ENCODE peak calls at places on chromosomes 3 and 15, in four cellular contexts. P, E, H and K are unnamed samples.

GRCh38 chr15:78726870-78727551 is 84.3 kb downstream of the ADAMTS7 start:
- DNase-seq in P (no peak), E (peak), H (peak), K (peak)

GRCh38 chr3:160450846-160451245 is 1.3 kb upstream of the TRIM59 start:
- DNase-seq in P (peak), E (peak), H (no peak), K (no peak)

GRCh38 chr3:56923546-56924224 is 121.9 kb upstream of the ARHGEF3 start:
- DNase-seq in P (peak), E (peak), H (no peak), K (no peak)

GRCh38 chr3:170180107-170180951 is 1.2 kb downstream of the PHC3 start:
- DNase-seq in P (peak), E (peak), H (no peak), K (no peak)

GRCh38 chr3:187919018-187919417 is 173.8 kb upstream of the BCL6 start:
- DNase-seq in P (no peak), E (no peak), H (no peak), K (no peak)

GRCh38 chr15:97684249-97684648 is 276.3 kb upstream of the ARRDC4 start:
- DNase-seq in P (no peak), E (no peak), H (no peak), K (no peak)

GRCh38 chr3:29100292-29100691 is 180.6 kb upstream of the RBMS3 start:
- DNase-seq in P (peak), E (no peak), H (no peak), K (no peak)

GRCh38 chr15:76991741-76992645 is 2.9 kb upstream of the PSTPIP1 start:
- DNase-seq in P (no peak), E (no peak), H (no peak), K (peak)

GRCh38 chr15:89912145-89912673 is 543 bp downstream of the ARPIN start:
- DNase-seq in P (no peak), E (peak), H (peak), K (peak)

GRCh38 chr15:72509484-72509883 is 35.4 kb downstream of the ARIH1 start:
- DNase-seq in P (no peak), E (no peak), H (no peak), K (no peak)
- H3K4ac ChIP-seq in P (no peak), E (no peak), H (no peak), K (no peak)

GRCh38 chr3:102791641-102792589 is 357.1 kb downstream of the ZPLD1 start:
- DNase-seq in P (no peak), E (no peak), H (no peak), K (no peak)

GRCh38 chr3:102796856-102797255 is 362.0 kb downstream of the ZPLD1 start:
- DNase-seq in P (no peak), E (no peak), H (no peak), K (no peak)
- H4K5ac ChIP-seq in P (no peak), E (no peak), H (no peak), K (no peak)

GRCh38 chr3:141083831-141084624 is 32.9 kb downstream of the SPSB4 start:
- DNase-seq in P (no peak), E (no peak), H (no peak), K (no peak)

GRCh38 chr3:141083226-141083625 is 32.1 kb downstream of the SPSB4 start:
- DNase-seq in P (no peak), E (no peak), H (no peak), K (no peak)

GRCh38 chr3:141085331-141086047 is 34.3 kb downstream of the SPSB4 start:
- DNase-seq in P (no peak), E (no peak), H (no peak), K (no peak)

GRCh38 chr3:141087071-141087824 is 36.1 kb downstream of the SPSB4 start:
- DNase-seq in P (no peak), E (no peak), H (no peak), K (no peak)

DNA sequence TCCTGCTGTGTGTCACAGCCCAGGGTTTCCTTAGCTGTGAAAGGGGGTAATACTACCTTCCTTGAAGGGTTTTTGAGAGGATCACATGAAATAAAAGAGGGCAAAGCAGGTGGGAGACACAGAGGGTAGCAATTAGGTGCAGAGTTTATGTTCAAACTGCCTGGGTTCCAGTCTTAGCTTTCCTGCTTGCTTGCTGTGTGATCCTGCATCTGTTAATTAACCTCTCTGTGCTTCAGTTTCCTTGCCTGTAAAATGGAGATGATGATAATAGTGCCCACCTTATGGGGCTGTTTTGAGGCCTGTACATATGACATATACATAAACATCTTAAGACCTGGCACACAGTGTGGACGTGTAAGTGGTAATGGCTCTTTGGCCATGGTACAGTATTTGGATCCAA is 35.0 kb downstream of the SPSB4 start:
- DNase-seq in P (no peak), E (no peak), H (no peak), K (no peak)
- H3K4ac ChIP-seq in P (no peak), E (no peak), H (no peak), K (no peak)

DNA sequence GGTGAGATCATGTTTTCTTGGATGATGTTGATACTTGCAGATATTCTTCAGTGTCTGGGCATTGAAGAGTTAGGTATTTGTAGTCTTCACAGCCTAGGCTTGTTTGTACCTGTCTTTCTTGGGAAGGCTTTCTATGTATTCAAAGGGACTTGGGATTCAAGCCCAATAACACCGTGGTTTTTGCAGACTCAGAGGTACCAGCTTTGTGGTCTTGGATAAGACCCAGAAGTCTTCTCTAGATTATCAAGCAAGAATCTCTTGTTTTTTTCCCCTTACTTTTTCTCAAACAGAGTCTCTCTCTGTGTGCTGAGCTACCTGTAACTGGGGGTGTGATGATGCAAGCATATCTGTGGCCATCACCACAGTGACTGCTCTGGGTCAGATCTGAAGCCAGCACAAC is 42.7 kb upstream of the CCK start:
- DNase-seq in P (no peak), E (no peak), H (no peak), K (no peak)
- H4K5ac ChIP-seq in P (no peak), E (no peak), H (no peak), K (no peak)

DNA sequence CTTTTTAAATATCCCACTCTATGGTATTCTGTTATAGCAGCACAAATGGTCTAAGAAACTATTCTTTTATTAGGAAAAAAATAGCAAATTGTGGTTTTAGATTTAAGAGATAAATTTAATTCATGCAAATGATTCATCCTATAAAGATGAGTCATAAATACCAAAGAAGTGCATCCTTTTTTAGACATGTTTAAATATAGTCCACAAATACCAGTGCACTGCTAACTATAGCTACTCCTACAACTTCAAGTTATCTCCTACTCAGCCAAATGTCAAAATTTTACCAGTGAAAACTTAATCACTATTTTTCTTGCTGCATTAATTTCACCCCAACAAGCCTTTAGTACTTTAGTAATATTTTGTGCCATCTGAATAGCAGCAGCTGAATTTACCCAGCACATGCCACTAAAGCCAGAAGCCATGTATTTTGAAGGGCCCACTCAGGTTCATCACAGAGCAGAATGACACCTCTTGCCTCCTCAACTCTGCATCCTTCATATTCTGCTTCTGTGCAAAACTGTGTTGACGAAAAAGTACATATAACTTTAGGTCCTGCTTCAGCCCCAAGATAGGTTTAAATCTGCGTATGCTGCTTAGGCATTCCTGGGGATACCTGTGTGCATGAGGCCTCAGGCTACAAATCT is 24.9 kb downstream of the CX3CR1 start:
- DNase-seq in P (peak), E (no peak), H (no peak), K (no peak)
- H3K4ac ChIP-seq in P (peak), E (no peak), H (no peak), K (no peak)

GRCh38 chr3:116077557-116077956 is 367.7 kb downstream of the LSAMP start:
- DNase-seq in P (no peak), E (no peak), H (no peak), K (no peak)
- H4K5ac ChIP-seq in P (no peak), E (no peak), H (no peak), K (no peak)